ENCODE peak calls at places on chromosomes 12 and 14, in eight cellular contexts. One of them, this sample, is unnamed.

GRCh38 chr14:104082807-104083206 is 2.7 kb upstream of the ASPG start:
- DNase-seq in HCT116: no peak
- DNase-seq in stimulated activated CD4-positive, alpha-beta T cell treated with anti-CD3 and anti-CD28 coated beads, Interleukin-1b, Interleukin-23, amount 100 ng/mL, for 1 hour: no peak
- DNase-seq in activated CD8-positive, alpha-beta memory T cell treated with anti-CD3 and anti-CD28 coated beads for 24 hours: no peak
- DNase-seq in HTR-8/SVneo: no peak
- DNase-seq in stimulated activated CD8-positive, alpha-beta memory T cell treated with anti-CD3 and anti-CD28 coated beads, Interleukin-4, amount 100 ng/mL, for 4 hours: no peak
- DNase-seq in substantia nigra: no peak
- DNase-seq in mammary epithelial cell: no peak
- DNase-seq in this sample: no peak

GRCh38 chr14:72243894-72244293 is 311.7 kb downstream of the RGS6 start:
- DNase-seq in HCT116: no peak
- DNase-seq in stimulated activated CD4-positive, alpha-beta T cell treated with anti-CD3 and anti-CD28 coated beads, Interleukin-1b, Interleukin-23, amount 100 ng/mL, for 1 hour: no peak
- DNase-seq in activated CD8-positive, alpha-beta memory T cell treated with anti-CD3 and anti-CD28 coated beads for 24 hours: no peak
- DNase-seq in HTR-8/SVneo: no peak
- DNase-seq in stimulated activated CD8-positive, alpha-beta memory T cell treated with anti-CD3 and anti-CD28 coated beads, Interleukin-4, amount 100 ng/mL, for 4 hours: no peak
- DNase-seq in substantia nigra: no peak
- DNase-seq in mammary epithelial cell: no peak
- DNase-seq in this sample: no peak

GRCh38 chr12:4268549-4269181 is 4.9 kb upstream of the CCND2 start:
- DNase-seq in HCT116: no peak
- DNase-seq in stimulated activated CD4-positive, alpha-beta T cell treated with anti-CD3 and anti-CD28 coated beads, Interleukin-1b, Interleukin-23, amount 100 ng/mL, for 1 hour: no peak
- DNase-seq in activated CD8-positive, alpha-beta memory T cell treated with anti-CD3 and anti-CD28 coated beads for 24 hours: peak
- DNase-seq in HTR-8/SVneo: no peak
- DNase-seq in stimulated activated CD8-positive, alpha-beta memory T cell treated with anti-CD3 and anti-CD28 coated beads, Interleukin-4, amount 100 ng/mL, for 4 hours: peak
- DNase-seq in substantia nigra: no peak
- DNase-seq in mammary epithelial cell: no peak
- DNase-seq in this sample: no peak

GRCh38 chr14:22689186-22689585 is 45.0 kb upstream of the OR6J1 start:
- DNase-seq in HCT116: peak
- DNase-seq in stimulated activated CD4-positive, alpha-beta T cell treated with anti-CD3 and anti-CD28 coated beads, Interleukin-1b, Interleukin-23, amount 100 ng/mL, for 1 hour: no peak
- DNase-seq in activated CD8-positive, alpha-beta memory T cell treated with anti-CD3 and anti-CD28 coated beads for 24 hours: no peak
- DNase-seq in HTR-8/SVneo: peak
- DNase-seq in stimulated activated CD8-positive, alpha-beta memory T cell treated with anti-CD3 and anti-CD28 coated beads, Interleukin-4, amount 100 ng/mL, for 4 hours: no peak
- DNase-seq in substantia nigra: no peak
- DNase-seq in mammary epithelial cell: peak
- DNase-seq in this sample: no peak

GRCh38 chr12:124236651-124237050 is 58.2 kb upstream of the RFLNA start:
- DNase-seq in HCT116: peak
- DNase-seq in stimulated activated CD4-positive, alpha-beta T cell treated with anti-CD3 and anti-CD28 coated beads, Interleukin-1b, Interleukin-23, amount 100 ng/mL, for 1 hour: no peak
- DNase-seq in activated CD8-positive, alpha-beta memory T cell treated with anti-CD3 and anti-CD28 coated beads for 24 hours: no peak
- DNase-seq in HTR-8/SVneo: no peak
- DNase-seq in stimulated activated CD8-positive, alpha-beta memory T cell treated with anti-CD3 and anti-CD28 coated beads, Interleukin-4, amount 100 ng/mL, for 4 hours: no peak
- DNase-seq in substantia nigra: no peak
- DNase-seq in mammary epithelial cell: peak
- DNase-seq in this sample: no peak

GRCh38 chr12:77120156-77120555 is 54.8 kb upstream of the E2F7 start:
- DNase-seq in HCT116: peak
- DNase-seq in stimulated activated CD4-positive, alpha-beta T cell treated with anti-CD3 and anti-CD28 coated beads, Interleukin-1b, Interleukin-23, amount 100 ng/mL, for 1 hour: no peak
- DNase-seq in activated CD8-positive, alpha-beta memory T cell treated with anti-CD3 and anti-CD28 coated beads for 24 hours: no peak
- DNase-seq in HTR-8/SVneo: no peak
- DNase-seq in stimulated activated CD8-positive, alpha-beta memory T cell treated with anti-CD3 and anti-CD28 coated beads, Interleukin-4, amount 100 ng/mL, for 4 hours: no peak
- DNase-seq in substantia nigra: no peak
- DNase-seq in mammary epithelial cell: peak
- DNase-seq in this sample: no peak

GRCh38 chr12:2161478-2161877 is 108.7 kb downstream of the CACNA1C start:
- DNase-seq in HCT116: no peak
- DNase-seq in stimulated activated CD4-positive, alpha-beta T cell treated with anti-CD3 and anti-CD28 coated beads, Interleukin-1b, Interleukin-23, amount 100 ng/mL, for 1 hour: no peak
- DNase-seq in activated CD8-positive, alpha-beta memory T cell treated with anti-CD3 and anti-CD28 coated beads for 24 hours: no peak
- DNase-seq in HTR-8/SVneo: no peak
- DNase-seq in stimulated activated CD8-positive, alpha-beta memory T cell treated with anti-CD3 and anti-CD28 coated beads, Interleukin-4, amount 100 ng/mL, for 4 hours: no peak
- DNase-seq in substantia nigra: no peak
- DNase-seq in mammary epithelial cell: no peak
- DNase-seq in this sample: no peak

GRCh38 chr12:38984388-38984787 is 79.0 kb upstream of the CPNE8 start:
- DNase-seq in HCT116: no peak
- DNase-seq in stimulated activated CD4-positive, alpha-beta T cell treated with anti-CD3 and anti-CD28 coated beads, Interleukin-1b, Interleukin-23, amount 100 ng/mL, for 1 hour: no peak
- DNase-seq in activated CD8-positive, alpha-beta memory T cell treated with anti-CD3 and anti-CD28 coated beads for 24 hours: no peak
- DNase-seq in HTR-8/SVneo: no peak
- DNase-seq in stimulated activated CD8-positive, alpha-beta memory T cell treated with anti-CD3 and anti-CD28 coated beads, Interleukin-4, amount 100 ng/mL, for 4 hours: no peak
- DNase-seq in substantia nigra: no peak
- DNase-seq in mammary epithelial cell: no peak
- DNase-seq in this sample: no peak

GRCh38 chr14:95498622-95499353 is 17.7 kb downstream of the SYNE3 start:
- DNase-seq in HCT116: no peak
- DNase-seq in stimulated activated CD4-positive, alpha-beta T cell treated with anti-CD3 and anti-CD28 coated beads, Interleukin-1b, Interleukin-23, amount 100 ng/mL, for 1 hour: no peak
- DNase-seq in activated CD8-positive, alpha-beta memory T cell treated with anti-CD3 and anti-CD28 coated beads for 24 hours: no peak
- DNase-seq in HTR-8/SVneo: no peak
- DNase-seq in stimulated activated CD8-positive, alpha-beta memory T cell treated with anti-CD3 and anti-CD28 coated beads, Interleukin-4, amount 100 ng/mL, for 4 hours: no peak
- DNase-seq in substantia nigra: no peak
- DNase-seq in mammary epithelial cell: no peak
- DNase-seq in this sample: no peak

GRCh38 chr14:92625213-92625612 is 111.6 kb downstream of the RIN3 start:
- DNase-seq in HCT116: peak
- DNase-seq in stimulated activated CD4-positive, alpha-beta T cell treated with anti-CD3 and anti-CD28 coated beads, Interleukin-1b, Interleukin-23, amount 100 ng/mL, for 1 hour: no peak
- DNase-seq in activated CD8-positive, alpha-beta memory T cell treated with anti-CD3 and anti-CD28 coated beads for 24 hours: no peak
- DNase-seq in HTR-8/SVneo: peak
- DNase-seq in stimulated activated CD8-positive, alpha-beta memory T cell treated with anti-CD3 and anti-CD28 coated beads, Interleukin-4, amount 100 ng/mL, for 4 hours: no peak
- DNase-seq in substantia nigra: no peak
- DNase-seq in mammary epithelial cell: peak
- DNase-seq in this sample: no peak

GRCh38 chr14:51211149-51211548 is 28.9 kb upstream of the TMX1 start:
- DNase-seq in HCT116: no peak
- DNase-seq in stimulated activated CD4-positive, alpha-beta T cell treated with anti-CD3 and anti-CD28 coated beads, Interleukin-1b, Interleukin-23, amount 100 ng/mL, for 1 hour: no peak
- DNase-seq in activated CD8-positive, alpha-beta memory T cell treated with anti-CD3 and anti-CD28 coated beads for 24 hours: no peak
- DNase-seq in HTR-8/SVneo: no peak
- DNase-seq in stimulated activated CD8-positive, alpha-beta memory T cell treated with anti-CD3 and anti-CD28 coated beads, Interleukin-4, amount 100 ng/mL, for 4 hours: no peak
- DNase-seq in substantia nigra: no peak
- DNase-seq in mammary epithelial cell: no peak
- DNase-seq in this sample: no peak

GRCh38 chr12:103772367-103773108 is 68.5 kb downstream of the NT5DC3 start:
- DNase-seq in HCT116: no peak
- DNase-seq in stimulated activated CD4-positive, alpha-beta T cell treated with anti-CD3 and anti-CD28 coated beads, Interleukin-1b, Interleukin-23, amount 100 ng/mL, for 1 hour: no peak
- DNase-seq in activated CD8-positive, alpha-beta memory T cell treated with anti-CD3 and anti-CD28 coated beads for 24 hours: no peak
- DNase-seq in HTR-8/SVneo: no peak
- DNase-seq in stimulated activated CD8-positive, alpha-beta memory T cell treated with anti-CD3 and anti-CD28 coated beads, Interleukin-4, amount 100 ng/mL, for 4 hours: no peak
- DNase-seq in substantia nigra: no peak
- DNase-seq in mammary epithelial cell: no peak
- DNase-seq in this sample: no peak

GRCh38 chr14:93764211-93764659 is 24.1 kb downstream of the PRIMA1 start:
- DNase-seq in HCT116: no peak
- DNase-seq in stimulated activated CD4-positive, alpha-beta T cell treated with anti-CD3 and anti-CD28 coated beads, Interleukin-1b, Interleukin-23, amount 100 ng/mL, for 1 hour: no peak
- DNase-seq in activated CD8-positive, alpha-beta memory T cell treated with anti-CD3 and anti-CD28 coated beads for 24 hours: no peak
- DNase-seq in HTR-8/SVneo: peak
- DNase-seq in stimulated activated CD8-positive, alpha-beta memory T cell treated with anti-CD3 and anti-CD28 coated beads, Interleukin-4, amount 100 ng/mL, for 4 hours: no peak
- DNase-seq in substantia nigra: no peak
- DNase-seq in mammary epithelial cell: peak
- DNase-seq in this sample: no peak

GRCh38 chr14:90111895-90112534 is 50.2 kb downstream of the KCNK13 start:
- DNase-seq in HCT116: peak
- DNase-seq in stimulated activated CD4-positive, alpha-beta T cell treated with anti-CD3 and anti-CD28 coated beads, Interleukin-1b, Interleukin-23, amount 100 ng/mL, for 1 hour: no peak
- DNase-seq in activated CD8-positive, alpha-beta memory T cell treated with anti-CD3 and anti-CD28 coated beads for 24 hours: no peak
- DNase-seq in HTR-8/SVneo: peak
- DNase-seq in stimulated activated CD8-positive, alpha-beta memory T cell treated with anti-CD3 and anti-CD28 coated beads, Interleukin-4, amount 100 ng/mL, for 4 hours: no peak
- DNase-seq in substantia nigra: no peak
- DNase-seq in mammary epithelial cell: peak
- DNase-seq in this sample: no peak

GRCh38 chr12:7994731-7995205 is 37.7 kb upstream of the FOXJ2 start:
- DNase-seq in HCT116: no peak
- DNase-seq in stimulated activated CD4-positive, alpha-beta T cell treated with anti-CD3 and anti-CD28 coated beads, Interleukin-1b, Interleukin-23, amount 100 ng/mL, for 1 hour: no peak
- DNase-seq in activated CD8-positive, alpha-beta memory T cell treated with anti-CD3 and anti-CD28 coated beads for 24 hours: no peak
- DNase-seq in HTR-8/SVneo: no peak
- DNase-seq in stimulated activated CD8-positive, alpha-beta memory T cell treated with anti-CD3 and anti-CD28 coated beads, Interleukin-4, amount 100 ng/mL, for 4 hours: no peak
- DNase-seq in substantia nigra: no peak
- DNase-seq in mammary epithelial cell: peak
- DNase-seq in this sample: no peak

GRCh38 chr12:64937466-64937865 is 113.0 kb downstream of the TBC1D30 start:
- DNase-seq in HCT116: no peak
- DNase-seq in stimulated activated CD4-positive, alpha-beta T cell treated with anti-CD3 and anti-CD28 coated beads, Interleukin-1b, Interleukin-23, amount 100 ng/mL, for 1 hour: no peak
- DNase-seq in activated CD8-positive, alpha-beta memory T cell treated with anti-CD3 and anti-CD28 coated beads for 24 hours: no peak
- DNase-seq in HTR-8/SVneo: no peak
- DNase-seq in stimulated activated CD8-positive, alpha-beta memory T cell treated with anti-CD3 and anti-CD28 coated beads, Interleukin-4, amount 100 ng/mL, for 4 hours: no peak
- DNase-seq in substantia nigra: no peak
- DNase-seq in mammary epithelial cell: no peak
- DNase-seq in this sample: no peak

GRCh38 chr12:6181583-6182278 is 18.5 kb upstream of the CD9 start:
- DNase-seq in HCT116: no peak
- DNase-seq in stimulated activated CD4-positive, alpha-beta T cell treated with anti-CD3 and anti-CD28 coated beads, Interleukin-1b, Interleukin-23, amount 100 ng/mL, for 1 hour: no peak
- DNase-seq in activated CD8-positive, alpha-beta memory T cell treated with anti-CD3 and anti-CD28 coated beads for 24 hours: no peak
- DNase-seq in HTR-8/SVneo: no peak
- DNase-seq in stimulated activated CD8-positive, alpha-beta memory T cell treated with anti-CD3 and anti-CD28 coated beads, Interleukin-4, amount 100 ng/mL, for 4 hours: no peak
- DNase-seq in substantia nigra: no peak
- DNase-seq in mammary epithelial cell: no peak
- DNase-seq in this sample: no peak